ENCODE peak calls at places on chromosome 4, in seven cellular contexts. One of them, this sample, is unnamed.

GRCh38 chr4:3179126-3179706 is 69.7 kb upstream of the MSANTD1 start:
- DNase-seq in cardiac muscle cell: no peak
- DNase-seq in left ventricle myocardium inferior: no peak
- DNase-seq in osteoblast: no peak
- DNase-seq in RWPE2: no peak
- DNase-seq in CD8-positive, alpha-beta T cell: no peak
- DNase-seq in endothelial cell of umbilical vein: no peak
- DNase-seq in this sample: no peak

GRCh38 chr4:122500852-122501501 is 44.5 kb upstream of the IL2 start:
- DNase-seq in cardiac muscle cell: peak
- DNase-seq in osteoblast: no peak
- DNase-seq in left ventricle myocardium inferior: no peak
- DNase-seq in RWPE2: no peak
- DNase-seq in CD8-positive, alpha-beta T cell: no peak
- DNase-seq in endothelial cell of umbilical vein: peak
- DNase-seq in this sample: no peak

GRCh38 chr4:134567461-134567860 is 365.9 kb upstream of the PABPC4L start:
- DNase-seq in osteoblast: no peak
- DNase-seq in cardiac muscle cell: peak
- DNase-seq in CD8-positive, alpha-beta T cell: no peak
- DNase-seq in RWPE2: no peak
- DNase-seq in endothelial cell of umbilical vein: no peak
- DNase-seq in left ventricle myocardium inferior: no peak
- DNase-seq in this sample: no peak

GRCh38 chr4:125016892-125017299 is 297.9 kb upstream of the FAT4 start:
- DNase-seq in cardiac muscle cell: no peak
- DNase-seq in endothelial cell of umbilical vein: no peak
- DNase-seq in osteoblast: no peak
- DNase-seq in CD8-positive, alpha-beta T cell: no peak
- DNase-seq in left ventricle myocardium inferior: no peak
- DNase-seq in RWPE2: no peak
- DNase-seq in this sample: no peak

GRCh38 chr4:133802741-133803140 is 398.8 kb downstream of the PABPC4L start:
- DNase-seq in cardiac muscle cell: peak
- DNase-seq in CD8-positive, alpha-beta T cell: no peak
- DNase-seq in left ventricle myocardium inferior: no peak
- DNase-seq in RWPE2: no peak
- DNase-seq in endothelial cell of umbilical vein: peak
- DNase-seq in osteoblast: no peak
- DNase-seq in this sample: no peak

GRCh38 chr4:113181289-113182007 is 132.0 kb downstream of the ANK2 start:
- DNase-seq in CD8-positive, alpha-beta T cell: no peak
- DNase-seq in endothelial cell of umbilical vein: no peak
- DNase-seq in cardiac muscle cell: no peak
- DNase-seq in left ventricle myocardium inferior: no peak
- DNase-seq in osteoblast: no peak
- DNase-seq in RWPE2: no peak
- DNase-seq in this sample: no peak

GRCh38 chr4:150136036-150136435 is 57.8 kb downstream of the DCLK2 start:
- DNase-seq in cardiac muscle cell: peak
- DNase-seq in left ventricle myocardium inferior: no peak
- DNase-seq in RWPE2: no peak
- DNase-seq in osteoblast: no peak
- DNase-seq in CD8-positive, alpha-beta T cell: no peak
- DNase-seq in endothelial cell of umbilical vein: peak
- DNase-seq in this sample: no peak

GRCh38 chr4:20895208-20895607 is 194.9 kb downstream of the PACRGL start:
- DNase-seq in left ventricle myocardium inferior: no peak
- DNase-seq in endothelial cell of umbilical vein: no peak
- DNase-seq in cardiac muscle cell: no peak
- DNase-seq in osteoblast: no peak
- DNase-seq in CD8-positive, alpha-beta T cell: no peak
- DNase-seq in RWPE2: no peak
- DNase-seq in this sample: no peak

GRCh38 chr4:148866666-148867065 is 424.5 kb upstream of the NR3C2 start:
- DNase-seq in CD8-positive, alpha-beta T cell: no peak
- DNase-seq in endothelial cell of umbilical vein: no peak
- DNase-seq in cardiac muscle cell: no peak
- DNase-seq in left ventricle myocardium inferior: no peak
- DNase-seq in RWPE2: no peak
- DNase-seq in osteoblast: no peak
- DNase-seq in this sample: no peak

GRCh38 chr4:142874684-142875083 is 28.6 kb upstream of the INPP4B start:
- DNase-seq in CD8-positive, alpha-beta T cell: no peak
- DNase-seq in cardiac muscle cell: no peak
- DNase-seq in RWPE2: no peak
- DNase-seq in left ventricle myocardium inferior: no peak
- DNase-seq in endothelial cell of umbilical vein: no peak
- DNase-seq in osteoblast: no peak
- DNase-seq in this sample: no peak

GRCh38 chr4:180197471-180197870 is 2045.7 kb upstream of the TENM3 start:
- DNase-seq in RWPE2: no peak
- DNase-seq in cardiac muscle cell: no peak
- DNase-seq in osteoblast: no peak
- DNase-seq in left ventricle myocardium inferior: no peak
- DNase-seq in CD8-positive, alpha-beta T cell: no peak
- DNase-seq in endothelial cell of umbilical vein: no peak
- DNase-seq in this sample: no peak

GRCh38 chr4:6916587-6917444 is 7.2 kb downstream of the TBC1D14 start:
- DNase-seq in osteoblast: no peak
- DNase-seq in cardiac muscle cell: peak
- DNase-seq in left ventricle myocardium inferior: no peak
- DNase-seq in endothelial cell of umbilical vein: peak
- DNase-seq in RWPE2: no peak
- DNase-seq in CD8-positive, alpha-beta T cell: peak
- DNase-seq in this sample: no peak

GRCh38 chr4:2824329-2825183 is 19.1 kb upstream of the ADD1 start:
- DNase-seq in RWPE2: peak
- DNase-seq in endothelial cell of umbilical vein: no peak
- DNase-seq in osteoblast: peak
- DNase-seq in CD8-positive, alpha-beta T cell: no peak
- DNase-seq in cardiac muscle cell: no peak
- DNase-seq in left ventricle myocardium inferior: peak
- DNase-seq in this sample: no peak

GRCh38 chr4:17448689-17449088 is 63.2 kb downstream of the QDPR start:
- DNase-seq in RWPE2: no peak
- DNase-seq in CD8-positive, alpha-beta T cell: no peak
- DNase-seq in cardiac muscle cell: peak
- DNase-seq in osteoblast: peak
- DNase-seq in left ventricle myocardium inferior: no peak
- DNase-seq in endothelial cell of umbilical vein: peak
- DNase-seq in this sample: no peak

GRCh38 chr4:98394134-98394533 is 132.9 kb downstream of the RAP1GDS1 start:
- DNase-seq in left ventricle myocardium inferior: no peak
- DNase-seq in osteoblast: no peak
- DNase-seq in endothelial cell of umbilical vein: no peak
- DNase-seq in cardiac muscle cell: no peak
- DNase-seq in CD8-positive, alpha-beta T cell: no peak
- DNase-seq in RWPE2: no peak
- DNase-seq in this sample: no peak

GRCh38 chr4:48896845-48897244 is 9.7 kb downstream of the OCIAD2 start:
- DNase-seq in RWPE2: no peak
- DNase-seq in left ventricle myocardium inferior: no peak
- DNase-seq in endothelial cell of umbilical vein: no peak
- DNase-seq in CD8-positive, alpha-beta T cell: no peak
- DNase-seq in osteoblast: no peak
- DNase-seq in cardiac muscle cell: no peak
- DNase-seq in this sample: no peak

GRCh38 chr4:20889901-20890300 is 189.6 kb downstream of the PACRGL start:
- DNase-seq in cardiac muscle cell: no peak
- DNase-seq in CD8-positive, alpha-beta T cell: no peak
- DNase-seq in left ventricle myocardium inferior: no peak
- DNase-seq in endothelial cell of umbilical vein: no peak
- DNase-seq in RWPE2: no peak
- DNase-seq in osteoblast: no peak
- DNase-seq in this sample: no peak

GRCh38 chr4:95889662-95890061 is 49.8 kb downstream of the PDHA2 start:
- DNase-seq in RWPE2: no peak
- DNase-seq in CD8-positive, alpha-beta T cell: no peak
- DNase-seq in endothelial cell of umbilical vein: no peak
- DNase-seq in left ventricle myocardium inferior: no peak
- DNase-seq in cardiac muscle cell: peak
- DNase-seq in osteoblast: no peak
- DNase-seq in this sample: no peak

GRCh38 chr4:96102541-96103018 is 262.7 kb downstream of the PDHA2 start:
- DNase-seq in CD8-positive, alpha-beta T cell: no peak
- DNase-seq in RWPE2: no peak
- DNase-seq in endothelial cell of umbilical vein: peak
- DNase-seq in cardiac muscle cell: peak
- DNase-seq in left ventricle myocardium inferior: no peak
- DNase-seq in osteoblast: peak
- DNase-seq in this sample: no peak

GRCh38 chr4:137961051-137961438 is 281.1 kb downstream of the SLC7A11 start:
- DNase-seq in endothelial cell of umbilical vein: no peak
- DNase-seq in cardiac muscle cell: peak
- DNase-seq in RWPE2: peak
- DNase-seq in left ventricle myocardium inferior: no peak
- DNase-seq in osteoblast: no peak
- DNase-seq in CD8-positive, alpha-beta T cell: no peak
- DNase-seq in this sample: no peak

DNA sequence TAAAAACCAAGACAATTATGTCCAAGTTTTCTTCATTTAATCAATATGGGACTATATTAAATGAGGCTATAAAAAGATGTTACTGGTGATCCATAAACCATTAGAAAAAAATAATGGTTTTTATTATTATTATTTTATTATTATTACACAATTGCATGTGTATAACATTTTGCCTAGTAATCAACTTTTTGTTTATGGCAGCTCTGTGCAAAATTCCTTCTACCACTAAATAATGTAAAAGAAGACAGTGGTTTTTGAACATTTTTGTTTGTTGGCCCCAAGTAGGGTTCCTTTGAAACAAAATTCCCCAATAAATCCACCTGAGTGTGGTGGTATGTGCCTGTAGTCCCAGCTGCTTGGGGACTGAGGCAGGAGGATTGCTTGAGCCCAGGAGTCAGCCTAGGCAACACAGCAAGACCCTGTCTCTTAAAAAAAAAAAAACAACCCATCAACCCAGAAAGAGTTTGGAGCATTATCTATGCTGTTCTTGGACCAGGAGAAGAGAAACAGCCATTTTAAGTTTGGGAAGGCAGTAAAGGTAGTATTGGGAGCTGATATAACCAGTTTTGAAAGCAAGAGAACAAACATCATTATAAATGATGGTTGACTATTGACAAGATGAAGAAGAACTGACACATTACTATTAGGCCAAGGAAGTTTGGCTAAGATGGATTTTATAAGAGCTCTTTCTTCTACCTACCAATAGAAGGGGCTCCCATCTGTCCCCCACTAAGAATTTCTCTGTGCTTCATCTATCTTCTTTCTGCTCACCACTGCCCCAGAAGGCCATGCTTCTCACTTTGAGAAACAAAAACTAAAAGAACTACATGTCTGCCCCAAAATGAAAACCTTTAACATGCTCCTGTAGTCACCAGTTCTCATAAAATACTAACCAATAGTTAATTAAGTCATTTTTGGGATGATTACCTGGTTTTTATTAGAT is 2.2 kb downstream of the TMEM156 start:
- DNase-seq in osteoblast: no peak
- DNase-seq in RWPE2: no peak
- DNase-seq in CD8-positive, alpha-beta T cell: no peak
- DNase-seq in left ventricle myocardium inferior: no peak
- DNase-seq in endothelial cell of umbilical vein: no peak
- DNase-seq in cardiac muscle cell: no peak
- DNase-seq in this sample: no peak
- TF ChIP-seq CTCF in osteoblast: no peak
- TF ChIP-seq CTCF in RWPE2: peak
- TF ChIP-seq CTCF in CD8-positive, alpha-beta T cell: no peak
- TF ChIP-seq CTCF in left ventricle myocardium inferior: no peak
- TF ChIP-seq CTCF in endothelial cell of umbilical vein: no peak
- TF ChIP-seq CTCF in cardiac muscle cell: no peak
- TF ChIP-seq CTCF in this sample: no peak

GRCh38 chr4:13706130-13706529 is 78.6 kb upstream of the BOD1L1 start:
- DNase-seq in left ventricle myocardium inferior: peak
- DNase-seq in RWPE2: peak
- DNase-seq in osteoblast: no peak
- DNase-seq in cardiac muscle cell: no peak
- DNase-seq in endothelial cell of umbilical vein: no peak
- DNase-seq in CD8-positive, alpha-beta T cell: no peak
- DNase-seq in this sample: no peak

GRCh38 chr4:13704761-13705160 is 77.2 kb upstream of the BOD1L1 start:
- DNase-seq in RWPE2: no peak
- DNase-seq in endothelial cell of umbilical vein: no peak
- DNase-seq in cardiac muscle cell: no peak
- DNase-seq in osteoblast: no peak
- DNase-seq in CD8-positive, alpha-beta T cell: no peak
- DNase-seq in left ventricle myocardium inferior: no peak
- DNase-seq in this sample: no peak

GRCh38 chr4:13704020-13704419 is 76.5 kb upstream of the BOD1L1 start:
- DNase-seq in osteoblast: no peak
- DNase-seq in RWPE2: no peak
- DNase-seq in cardiac muscle cell: no peak
- DNase-seq in left ventricle myocardium inferior: no peak
- DNase-seq in CD8-positive, alpha-beta T cell: no peak
- DNase-seq in endothelial cell of umbilical vein: no peak
- DNase-seq in this sample: no peak

GRCh38 chr4:13706716-13707115 is 79.2 kb upstream of the BOD1L1 start:
- DNase-seq in osteoblast: peak
- DNase-seq in endothelial cell of umbilical vein: no peak
- DNase-seq in RWPE2: no peak
- DNase-seq in cardiac muscle cell: no peak
- DNase-seq in left ventricle myocardium inferior: no peak
- DNase-seq in CD8-positive, alpha-beta T cell: no peak
- DNase-seq in this sample: no peak

GRCh38 chr4:13705521-13706035 is 78.1 kb upstream of the BOD1L1 start:
- DNase-seq in CD8-positive, alpha-beta T cell: no peak
- DNase-seq in RWPE2: peak
- DNase-seq in endothelial cell of umbilical vein: peak
- DNase-seq in osteoblast: peak
- DNase-seq in left ventricle myocardium inferior: peak
- DNase-seq in cardiac muscle cell: no peak
- DNase-seq in this sample: no peak
- H3K4me3 ChIP-seq in CD8-positive, alpha-beta T cell: no peak
- H3K4me3 ChIP-seq in RWPE2: no peak
- H3K4me3 ChIP-seq in endothelial cell of umbilical vein: no peak
- H3K4me3 ChIP-seq in osteoblast: no peak
- H3K4me3 ChIP-seq in left ventricle myocardium inferior: peak
- H3K4me3 ChIP-seq in cardiac muscle cell: no peak
- H3K4me3 ChIP-seq in this sample: no peak

GRCh38 chr4:31545330-31545729 is 825.2 kb downstream of the PCDH7 start:
- DNase-seq in left ventricle myocardium inferior: no peak
- DNase-seq in endothelial cell of umbilical vein: no peak
- DNase-seq in osteoblast: no peak
- DNase-seq in CD8-positive, alpha-beta T cell: no peak
- DNase-seq in RWPE2: no peak
- DNase-seq in cardiac muscle cell: no peak
- DNase-seq in this sample: no peak

GRCh38 chr4:31548823-31549222 is 828.7 kb downstream of the PCDH7 start:
- DNase-seq in left ventricle myocardium inferior: no peak
- DNase-seq in endothelial cell of umbilical vein: no peak
- DNase-seq in cardiac muscle cell: no peak
- DNase-seq in CD8-positive, alpha-beta T cell: no peak
- DNase-seq in RWPE2: no peak
- DNase-seq in osteoblast: no peak
- DNase-seq in this sample: no peak

GRCh38 chr4:31545755-31546154 is 825.6 kb downstream of the PCDH7 start:
- DNase-seq in RWPE2: no peak
- DNase-seq in osteoblast: no peak
- DNase-seq in CD8-positive, alpha-beta T cell: no peak
- DNase-seq in cardiac muscle cell: no peak
- DNase-seq in left ventricle myocardium inferior: no peak
- DNase-seq in endothelial cell of umbilical vein: no peak
- DNase-seq in this sample: no peak
- TF ChIP-seq CTCF in RWPE2: no peak
- TF ChIP-seq CTCF in osteoblast: no peak
- TF ChIP-seq CTCF in CD8-positive, alpha-beta T cell: no peak
- TF ChIP-seq CTCF in cardiac muscle cell: no peak
- TF ChIP-seq CTCF in left ventricle myocardium inferior: no peak
- TF ChIP-seq CTCF in endothelial cell of umbilical vein: no peak
- TF ChIP-seq CTCF in this sample: no peak

GRCh38 chr4:15658136-15658535 is 3.0 kb upstream of the FBXL5 start:
- DNase-seq in CD8-positive, alpha-beta T cell: no peak
- DNase-seq in endothelial cell of umbilical vein: no peak
- DNase-seq in cardiac muscle cell: no peak
- DNase-seq in left ventricle myocardium inferior: no peak
- DNase-seq in osteoblast: no peak
- DNase-seq in RWPE2: no peak
- DNase-seq in this sample: no peak
- H3K4me3 ChIP-seq in CD8-positive, alpha-beta T cell: no peak
- H3K4me3 ChIP-seq in endothelial cell of umbilical vein: no peak
- H3K4me3 ChIP-seq in cardiac muscle cell: no peak
- H3K4me3 ChIP-seq in left ventricle myocardium inferior: no peak
- H3K4me3 ChIP-seq in osteoblast: no peak
- H3K4me3 ChIP-seq in RWPE2: no peak
- H3K4me3 ChIP-seq in this sample: no peak